ENCODE peak calls at places on chromosomes 12 and 14, in seven cellular contexts. One of them, this sample, is unnamed.

GRCh38 chr12:121839993-121840761 is 18.5 kb downstream of the HPD start:
- DNase-seq in EH: no peak
- DNase-seq in NCI-H524: no peak
- DNase-seq in CD4-positive, alpha-beta T cell: no peak
- DNase-seq in glutamatergic neuron: no peak
- DNase-seq in T follicular helper cell: no peak
- DNase-seq in activated T-helper 1 cell treated with anti-CD3 and anti-CD28 coated beads, Interleukin-12 subunit alpha, Interleukin-12 subunit beta, Interleukin-2, Interleukin-4 antibody, amounts not matched to agents 30 ng/mL and 10 ng/mL and 1 ng/mL, durations not matched to agents 14 hours and 24 hours and 36 hours: no peak
- DNase-seq in this sample: no peak

GRCh38 chr12:127051139-127051538 is 1215.8 kb upstream of the TMEM132C start:
- DNase-seq in EH: no peak
- DNase-seq in NCI-H524: peak; percentile 13
- DNase-seq in CD4-positive, alpha-beta T cell: no peak
- DNase-seq in glutamatergic neuron: no peak
- DNase-seq in T follicular helper cell: no peak
- DNase-seq in activated T-helper 1 cell treated with anti-CD3 and anti-CD28 coated beads, Interleukin-12 subunit alpha, Interleukin-12 subunit beta, Interleukin-2, Interleukin-4 antibody, amounts not matched to agents 30 ng/mL and 10 ng/mL and 1 ng/mL, durations not matched to agents 14 hours and 24 hours and 36 hours: no peak
- DNase-seq in this sample: no peak

GRCh38 chr14:50523271-50524041 is 8.9 kb downstream of the MAP4K5 start:
- DNase-seq in EH: peak; percentile 10
- DNase-seq in NCI-H524: no peak
- DNase-seq in CD4-positive, alpha-beta T cell: no peak
- DNase-seq in glutamatergic neuron: no peak
- DNase-seq in T follicular helper cell: no peak
- DNase-seq in activated T-helper 1 cell treated with anti-CD3 and anti-CD28 coated beads, Interleukin-12 subunit alpha, Interleukin-12 subunit beta, Interleukin-2, Interleukin-4 antibody, amounts not matched to agents 30 ng/mL and 10 ng/mL and 1 ng/mL, durations not matched to agents 14 hours and 24 hours and 36 hours: no peak
- DNase-seq in this sample: no peak

GRCh38 chr12:67475725-67476124 is 172.8 kb upstream of the DYRK2 start:
- DNase-seq in EH: no peak
- DNase-seq in NCI-H524: no peak
- DNase-seq in CD4-positive, alpha-beta T cell: no peak
- DNase-seq in glutamatergic neuron: no peak
- DNase-seq in T follicular helper cell: no peak
- DNase-seq in activated T-helper 1 cell treated with anti-CD3 and anti-CD28 coated beads, Interleukin-12 subunit alpha, Interleukin-12 subunit beta, Interleukin-2, Interleukin-4 antibody, amounts not matched to agents 30 ng/mL and 10 ng/mL and 1 ng/mL, durations not matched to agents 14 hours and 24 hours and 36 hours: no peak
- DNase-seq in this sample: peak; percentile 39

GRCh38 chr12:54352891-54353874 is 11.1 kb downstream of the GPR84 start:
- DNase-seq in EH: peak; percentile 59
- DNase-seq in NCI-H524: peak; percentile 18
- DNase-seq in CD4-positive, alpha-beta T cell: no peak
- DNase-seq in glutamatergic neuron: peak; percentile 38
- DNase-seq in T follicular helper cell: no peak
- DNase-seq in activated T-helper 1 cell treated with anti-CD3 and anti-CD28 coated beads, Interleukin-12 subunit alpha, Interleukin-12 subunit beta, Interleukin-2, Interleukin-4 antibody, amounts not matched to agents 30 ng/mL and 10 ng/mL and 1 ng/mL, durations not matched to agents 14 hours and 24 hours and 36 hours: no peak
- DNase-seq in this sample: no peak

GRCh38 chr14:73476451-73476905 is 14.3 kb upstream of the RIOX1 start:
- DNase-seq in EH: no peak
- DNase-seq in NCI-H524: peak; percentile 47
- DNase-seq in CD4-positive, alpha-beta T cell: no peak
- DNase-seq in glutamatergic neuron: no peak
- DNase-seq in T follicular helper cell: no peak
- DNase-seq in activated T-helper 1 cell treated with anti-CD3 and anti-CD28 coated beads, Interleukin-12 subunit alpha, Interleukin-12 subunit beta, Interleukin-2, Interleukin-4 antibody, amounts not matched to agents 30 ng/mL and 10 ng/mL and 1 ng/mL, durations not matched to agents 14 hours and 24 hours and 36 hours: no peak
- DNase-seq in this sample: no peak

GRCh38 chr14:94558842-94559241 is 2.4 kb upstream of the SERPINA4 start:
- DNase-seq in EH: no peak
- DNase-seq in NCI-H524: no peak
- DNase-seq in CD4-positive, alpha-beta T cell: no peak
- DNase-seq in glutamatergic neuron: no peak
- DNase-seq in T follicular helper cell: no peak
- DNase-seq in activated T-helper 1 cell treated with anti-CD3 and anti-CD28 coated beads, Interleukin-12 subunit alpha, Interleukin-12 subunit beta, Interleukin-2, Interleukin-4 antibody, amounts not matched to agents 30 ng/mL and 10 ng/mL and 1 ng/mL, durations not matched to agents 14 hours and 24 hours and 36 hours: no peak
- DNase-seq in this sample: no peak

GRCh38 chr14:97634786-97635185 is 837.6 kb downstream of the VRK1 start:
- DNase-seq in EH: no peak
- DNase-seq in NCI-H524: peak; percentile 76
- DNase-seq in CD4-positive, alpha-beta T cell: peak; percentile 59
- DNase-seq in glutamatergic neuron: peak; percentile 24
- DNase-seq in T follicular helper cell: peak; percentile 17
- DNase-seq in activated T-helper 1 cell treated with anti-CD3 and anti-CD28 coated beads, Interleukin-12 subunit alpha, Interleukin-12 subunit beta, Interleukin-2, Interleukin-4 antibody, amounts not matched to agents 30 ng/mL and 10 ng/mL and 1 ng/mL, durations not matched to agents 14 hours and 24 hours and 36 hours: no peak
- DNase-seq in this sample: no peak

GRCh38 chr12:34291426-34291901 is 269.2 kb downstream of the ALG10 start:
- DNase-seq in EH: no peak
- DNase-seq in NCI-H524: no peak
- DNase-seq in CD4-positive, alpha-beta T cell: no peak
- DNase-seq in glutamatergic neuron: no peak
- DNase-seq in T follicular helper cell: no peak
- DNase-seq in activated T-helper 1 cell treated with anti-CD3 and anti-CD28 coated beads, Interleukin-12 subunit alpha, Interleukin-12 subunit beta, Interleukin-2, Interleukin-4 antibody, amounts not matched to agents 30 ng/mL and 10 ng/mL and 1 ng/mL, durations not matched to agents 14 hours and 24 hours and 36 hours: no peak
- DNase-seq in this sample: no peak

GRCh38 chr12:109185441-109185840 is 69.1 kb downstream of the ACACB start:
- DNase-seq in EH: no peak
- DNase-seq in NCI-H524: no peak
- DNase-seq in CD4-positive, alpha-beta T cell: no peak
- DNase-seq in glutamatergic neuron: no peak
- DNase-seq in T follicular helper cell: no peak
- DNase-seq in activated T-helper 1 cell treated with anti-CD3 and anti-CD28 coated beads, Interleukin-12 subunit alpha, Interleukin-12 subunit beta, Interleukin-2, Interleukin-4 antibody, amounts not matched to agents 30 ng/mL and 10 ng/mL and 1 ng/mL, durations not matched to agents 14 hours and 24 hours and 36 hours: no peak
- DNase-seq in this sample: no peak

GRCh38 chr12:110600254-110600653 is 13.7 kb upstream of the TCTN1 start:
- DNase-seq in EH: peak; percentile 64
- DNase-seq in NCI-H524: peak; percentile 49
- DNase-seq in CD4-positive, alpha-beta T cell: no peak
- DNase-seq in glutamatergic neuron: no peak
- DNase-seq in T follicular helper cell: no peak
- DNase-seq in activated T-helper 1 cell treated with anti-CD3 and anti-CD28 coated beads, Interleukin-12 subunit alpha, Interleukin-12 subunit beta, Interleukin-2, Interleukin-4 antibody, amounts not matched to agents 30 ng/mL and 10 ng/mL and 1 ng/mL, durations not matched to agents 14 hours and 24 hours and 36 hours: no peak
- DNase-seq in this sample: peak; percentile 56

GRCh38 chr12:11677752-11678151 is 28.3 kb downstream of the ETV6 start:
- DNase-seq in EH: no peak
- DNase-seq in NCI-H524: no peak
- DNase-seq in CD4-positive, alpha-beta T cell: no peak
- DNase-seq in glutamatergic neuron: no peak
- DNase-seq in T follicular helper cell: no peak
- DNase-seq in activated T-helper 1 cell treated with anti-CD3 and anti-CD28 coated beads, Interleukin-12 subunit alpha, Interleukin-12 subunit beta, Interleukin-2, Interleukin-4 antibody, amounts not matched to agents 30 ng/mL and 10 ng/mL and 1 ng/mL, durations not matched to agents 14 hours and 24 hours and 36 hours: no peak
- DNase-seq in this sample: no peak

GRCh38 chr12:110371408-110372055 is 32.0 kb downstream of the ANAPC7 start:
- DNase-seq in EH: no peak
- DNase-seq in NCI-H524: peak; percentile 93
- DNase-seq in CD4-positive, alpha-beta T cell: no peak
- DNase-seq in glutamatergic neuron: no peak
- DNase-seq in T follicular helper cell: no peak
- DNase-seq in activated T-helper 1 cell treated with anti-CD3 and anti-CD28 coated beads, Interleukin-12 subunit alpha, Interleukin-12 subunit beta, Interleukin-2, Interleukin-4 antibody, amounts not matched to agents 30 ng/mL and 10 ng/mL and 1 ng/mL, durations not matched to agents 14 hours and 24 hours and 36 hours: no peak
- DNase-seq in this sample: peak; percentile 39

GRCh38 chr12:26473291-26473690 is 277.9 kb downstream of the SSPN start:
- DNase-seq in EH: no peak
- DNase-seq in NCI-H524: peak; percentile 71
- DNase-seq in CD4-positive, alpha-beta T cell: no peak
- DNase-seq in glutamatergic neuron: no peak
- DNase-seq in T follicular helper cell: no peak
- DNase-seq in activated T-helper 1 cell treated with anti-CD3 and anti-CD28 coated beads, Interleukin-12 subunit alpha, Interleukin-12 subunit beta, Interleukin-2, Interleukin-4 antibody, amounts not matched to agents 30 ng/mL and 10 ng/mL and 1 ng/mL, durations not matched to agents 14 hours and 24 hours and 36 hours: no peak
- DNase-seq in this sample: peak; percentile 25

GRCh38 chr12:132270969-132271754 is 58.2 kb downstream of the GALNT9 start:
- DNase-seq in EH: no peak
- DNase-seq in NCI-H524: peak; percentile 25
- DNase-seq in CD4-positive, alpha-beta T cell: no peak
- DNase-seq in glutamatergic neuron: no peak
- DNase-seq in T follicular helper cell: no peak
- DNase-seq in activated T-helper 1 cell treated with anti-CD3 and anti-CD28 coated beads, Interleukin-12 subunit alpha, Interleukin-12 subunit beta, Interleukin-2, Interleukin-4 antibody, amounts not matched to agents 30 ng/mL and 10 ng/mL and 1 ng/mL, durations not matched to agents 14 hours and 24 hours and 36 hours: no peak
- DNase-seq in this sample: no peak

This sample was measured in LHCN-M2.